ENCODE peak calls at places on chromosomes 7 and 10, in nine cellular contexts. Z is stimulated activated CD4-positive, alpha-beta T cell treated with anti-CD3 and anti-CD28 coated beads, TNF-alpha, amount 100 ng/mL, for 1 hour; O is cardiac fibroblast; R is HTR-8/SVneo; M is cerebellum; H is HS-5; U is H9; E is GM23338; K is right cardiac atrium. W is an unnamed sample.

GRCh38 chr10:124288928-124289921 is 129.5 kb downstream of the OAT start:
- DNase-seq in H (no peak), M (no peak), R (no peak), K (no peak), U (peak), O (no peak), Z (no peak), E (no peak), W (no peak)

GRCh38 chr10:11270858-11271179 is 253.1 kb downstream of the CELF2 start:
- DNase-seq in K (no peak), M (no peak), O (no peak), U (no peak), Z (no peak), H (no peak), R (no peak), E (no peak), W (no peak)

GRCh38 chr7:4613855-4614548 is 68.1 kb upstream of the FOXK1 start:
- DNase-seq in O (peak), U (no peak), K (peak), H (no peak), E (no peak), R (peak), Z (no peak), M (no peak), W (peak)

GRCh38 chr7:20776942-20777341 is 9.7 kb downstream of the SP8 start:
- DNase-seq in R (no peak), M (no peak), O (no peak), K (no peak), U (peak), H (no peak), Z (no peak), E (peak), W (no peak)

GRCh38 chr10:101018600-101019439 is 12.1 kb downstream of the PDZD7 start:
- DNase-seq in M (no peak), R (peak), E (peak), O (peak), Z (peak), H (no peak), K (peak), U (peak), W (peak)

GRCh38 chr10:133327651-133328357 is 8.9 kb downstream of the CALY start:
- DNase-seq in M (peak), U (no peak), O (no peak), Z (no peak), H (no peak), E (no peak), R (no peak), K (peak), W (no peak)

GRCh38 chr10:112393341-112393740 is 19.4 kb downstream of the ACSL5 start:
- DNase-seq in R (no peak), H (no peak), U (no peak), K (no peak), Z (no peak), O (no peak), E (no peak), M (no peak), W (no peak)

GRCh38 chr10:94008526-94008925 is 14.8 kb downstream of the PLCE1 start:
- DNase-seq in Z (no peak), E (no peak), K (no peak), O (no peak), R (no peak), U (no peak), H (no peak), M (no peak), W (no peak)

GRCh38 chr7:136033413-136034031 is 56.4 kb upstream of the MTPN start:
- DNase-seq in K (peak), H (no peak), Z (no peak), M (peak), O (peak), R (no peak), U (no peak), E (no peak), W (no peak)

GRCh38 chr7:80654887-80655340 is 16.5 kb downstream of the CD36 start:
- DNase-seq in H (no peak), E (no peak), K (no peak), R (no peak), M (no peak), Z (no peak), U (no peak), O (no peak), W (no peak)

GRCh38 chr7:117086788-117087187 is 133.5 kb downstream of the ST7 start:
- DNase-seq in R (no peak), K (no peak), O (peak), M (no peak), U (no peak), H (no peak), E (no peak), Z (no peak), W (no peak)

GRCh38 chr7:44639701-44640321 is 33.4 kb downstream of the OGDH start:
- DNase-seq in U (peak), E (peak), M (peak), O (peak), H (peak), K (peak), R (peak), Z (no peak), W (peak)

GRCh38 chr7:94888542-94888941 is 18.9 kb upstream of the PPP1R9A start:
- DNase-seq in H (no peak), R (no peak), E (peak), K (no peak), Z (no peak), M (no peak), O (peak), U (peak), W (no peak)

GRCh38 chr10:61164458-61165160 is 220.6 kb upstream of the RHOBTB1 start:
- DNase-seq in U (no peak), O (no peak), K (peak), Z (no peak), H (no peak), R (no peak), E (no peak), M (peak), W (no peak)

W was measured in stromal cell of bone marrow.